ENCODE peak calls at places on chromosomes 5 and 9, in seven cellular contexts. One of them, this sample, is unnamed.

GRCh38 chr9:112037281-112038016 is 137.6 kb downstream of the SUSD1 start:
- DNase-seq in HCT116: no peak
- DNase-seq in H9: no peak
- DNase-seq in PC-9: peak
- DNase-seq in Karpas-422: peak
- DNase-seq in neural progenitor cell: peak
- DNase-seq in PC-3: peak
- DNase-seq in this sample: peak

GRCh38 chr9:31040565-31040964 is 1343.9 kb upstream of the ACO1 start:
- DNase-seq in neural progenitor cell: no peak
- DNase-seq in Karpas-422: no peak
- DNase-seq in PC-3: no peak
- DNase-seq in PC-9: no peak
- DNase-seq in HCT116: no peak
- DNase-seq in H9: no peak
- DNase-seq in this sample: no peak

GRCh38 chr5:76715484-76715733 is 517 bp upstream of the F2R start:
- DNase-seq in PC-3: no peak
- DNase-seq in HCT116: no peak
- DNase-seq in Karpas-422: no peak
- DNase-seq in PC-9: no peak
- DNase-seq in H9: peak
- DNase-seq in neural progenitor cell: no peak
- DNase-seq in this sample: no peak

GRCh38 chr5:180291943-180292831 is at the start of gene MAPK9:
- DNase-seq in H9: peak
- DNase-seq in PC-9: peak
- DNase-seq in Karpas-422: peak
- DNase-seq in HCT116: peak
- DNase-seq in PC-3: peak
- DNase-seq in neural progenitor cell: peak
- DNase-seq in this sample: peak

GRCh38 chr5:115194671-115195070 is 25.0 kb upstream of the TRIM36 start:
- DNase-seq in PC-3: no peak
- DNase-seq in Karpas-422: no peak
- DNase-seq in HCT116: no peak
- DNase-seq in neural progenitor cell: no peak
- DNase-seq in PC-9: no peak
- DNase-seq in H9: no peak
- DNase-seq in this sample: no peak

GRCh38 chr5:168365581-168366081 is 74.2 kb downstream of the WWC1 start:
- DNase-seq in PC-3: peak
- DNase-seq in PC-9: peak
- DNase-seq in H9: peak
- DNase-seq in Karpas-422: no peak
- DNase-seq in neural progenitor cell: peak
- DNase-seq in HCT116: peak
- DNase-seq in this sample: no peak

GRCh38 chr5:180718810-180719453 is 20.9 kb downstream of the OR2Y1 start:
- DNase-seq in HCT116: peak
- DNase-seq in Karpas-422: peak
- DNase-seq in PC-9: no peak
- DNase-seq in neural progenitor cell: peak
- DNase-seq in H9: no peak
- DNase-seq in PC-3: peak
- DNase-seq in this sample: peak

GRCh38 chr5:65721050-65721774 is 697 bp downstream of the SGTB start:
- DNase-seq in PC-9: no peak
- DNase-seq in HCT116: no peak
- DNase-seq in PC-3: peak
- DNase-seq in H9: peak
- DNase-seq in Karpas-422: peak
- DNase-seq in neural progenitor cell: peak
- DNase-seq in this sample: peak

GRCh38 chr9:126518763-126519162 is 95.0 kb upstream of the LMX1B start:
- DNase-seq in Karpas-422: no peak
- DNase-seq in neural progenitor cell: no peak
- DNase-seq in H9: no peak
- DNase-seq in PC-3: no peak
- DNase-seq in HCT116: no peak
- DNase-seq in PC-9: no peak
- DNase-seq in this sample: no peak

GRCh38 chr5:135058326-135058725 is 24.3 kb upstream of the PITX1 start:
- DNase-seq in PC-9: no peak
- DNase-seq in Karpas-422: peak
- DNase-seq in HCT116: no peak
- DNase-seq in PC-3: peak
- DNase-seq in H9: no peak
- DNase-seq in neural progenitor cell: no peak
- DNase-seq in this sample: no peak

GRCh38 chr5:135075621-135076585 is 41.9 kb upstream of the PITX1 start:
- DNase-seq in Karpas-422: no peak
- DNase-seq in PC-9: no peak
- DNase-seq in PC-3: no peak
- DNase-seq in H9: no peak
- DNase-seq in neural progenitor cell: no peak
- DNase-seq in HCT116: no peak
- DNase-seq in this sample: no peak

GRCh38 chr5:13632676-13633075 is 311.8 kb downstream of the DNAH5 start:
- DNase-seq in Karpas-422: no peak
- DNase-seq in neural progenitor cell: no peak
- DNase-seq in PC-3: peak
- DNase-seq in H9: no peak
- DNase-seq in HCT116: no peak
- DNase-seq in PC-9: peak
- DNase-seq in this sample: no peak

GRCh38 chr5:36452394-36453100 is 150.8 kb upstream of the RANBP3L start:
- DNase-seq in HCT116: no peak
- DNase-seq in neural progenitor cell: no peak
- DNase-seq in PC-3: no peak
- DNase-seq in Karpas-422: no peak
- DNase-seq in PC-9: no peak
- DNase-seq in H9: no peak
- DNase-seq in this sample: no peak

GRCh38 chr5:72630056-72630455 is 122.8 kb upstream of the ZNF366 start:
- DNase-seq in H9: no peak
- DNase-seq in neural progenitor cell: no peak
- DNase-seq in PC-9: no peak
- DNase-seq in HCT116: no peak
- DNase-seq in Karpas-422: no peak
- DNase-seq in PC-3: no peak
- DNase-seq in this sample: no peak

GRCh38 chr5:80105698-80106439 is 70.7 kb downstream of the THBS4 start:
- DNase-seq in H9: no peak
- DNase-seq in PC-9: no peak
- DNase-seq in Karpas-422: no peak
- DNase-seq in neural progenitor cell: no peak
- DNase-seq in PC-3: no peak
- DNase-seq in HCT116: no peak
- DNase-seq in this sample: no peak

GRCh38 chr5:85311536-85311935 is 926.9 kb upstream of the EDIL3 start:
- DNase-seq in Karpas-422: no peak
- DNase-seq in PC-3: no peak
- DNase-seq in HCT116: no peak
- DNase-seq in H9: no peak
- DNase-seq in neural progenitor cell: no peak
- DNase-seq in PC-9: no peak
- DNase-seq in this sample: no peak

GRCh38 chr5:57736716-57737115 is 254.1 kb upstream of the ACTBL2 start:
- DNase-seq in PC-9: no peak
- DNase-seq in Karpas-422: no peak
- DNase-seq in HCT116: no peak
- DNase-seq in H9: no peak
- DNase-seq in PC-3: no peak
- DNase-seq in neural progenitor cell: no peak
- DNase-seq in this sample: no peak

GRCh38 chr5:31581498-31582099 is 49.5 kb downstream of the C5orf22 start:
- DNase-seq in PC-9: no peak
- DNase-seq in PC-3: peak
- DNase-seq in HCT116: peak
- DNase-seq in Karpas-422: peak
- DNase-seq in neural progenitor cell: peak
- DNase-seq in H9: no peak
- DNase-seq in this sample: peak

GRCh38 chr5:23269981-23270380 is 237.4 kb upstream of the PRDM9 start:
- DNase-seq in HCT116: no peak
- DNase-seq in neural progenitor cell: no peak
- DNase-seq in PC-9: no peak
- DNase-seq in PC-3: peak
- DNase-seq in H9: no peak
- DNase-seq in Karpas-422: no peak
- DNase-seq in this sample: no peak

GRCh38 chr9:128118971-128119665 is 8.4 kb downstream of the PTGES2 start:
- DNase-seq in neural progenitor cell: no peak
- DNase-seq in H9: peak
- DNase-seq in Karpas-422: peak
- DNase-seq in PC-9: no peak
- DNase-seq in PC-3: no peak
- DNase-seq in HCT116: no peak
- DNase-seq in this sample: no peak

GRCh38 chr5:132487095-132487428 is 3.5 kb downstream of the IRF1 start:
- DNase-seq in Karpas-422: no peak
- DNase-seq in neural progenitor cell: no peak
- DNase-seq in PC-3: no peak
- DNase-seq in PC-9: no peak
- DNase-seq in HCT116: no peak
- DNase-seq in H9: no peak
- DNase-seq in this sample: no peak

GRCh38 chr9:122158202-122158601 is 1.4 kb downstream of the NDUFA8 start:
- DNase-seq in Karpas-422: peak
- DNase-seq in neural progenitor cell: peak
- DNase-seq in PC-9: no peak
- DNase-seq in HCT116: peak
- DNase-seq in PC-3: peak
- DNase-seq in H9: peak
- DNase-seq in this sample: no peak
- H2AFZ ChIP-seq in Karpas-422: no peak
- H2AFZ ChIP-seq in neural progenitor cell: no peak
- H2AFZ ChIP-seq in PC-9: no peak
- H2AFZ ChIP-seq in HCT116: no peak
- H2AFZ ChIP-seq in PC-3: no peak
- H2AFZ ChIP-seq in H9: no peak
- H2AFZ ChIP-seq in this sample: no peak

DNA sequence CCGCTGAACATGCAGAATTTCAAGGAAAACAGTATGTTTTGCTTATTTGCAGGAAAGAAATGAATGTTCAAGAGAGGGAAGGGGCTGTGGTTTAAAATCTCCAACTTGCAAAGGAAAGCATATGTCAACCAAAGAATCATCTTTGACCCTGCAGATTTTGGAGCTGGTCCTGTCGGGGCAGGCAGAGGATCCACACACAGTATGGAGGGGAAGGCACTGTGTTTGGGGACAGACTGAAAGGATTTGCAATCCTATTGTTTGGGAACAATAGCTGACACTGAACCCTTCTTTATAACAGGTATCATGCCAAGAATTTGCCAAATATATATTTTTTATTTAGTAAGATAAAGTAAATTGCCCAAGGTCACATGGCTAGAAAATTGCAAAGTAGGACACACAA is 121.4 kb upstream of the ZNF618 start:
- DNase-seq in PC-9: no peak
- DNase-seq in neural progenitor cell: no peak
- DNase-seq in H9: no peak
- DNase-seq in PC-3: no peak
- DNase-seq in Karpas-422: no peak
- DNase-seq in HCT116: no peak
- DNase-seq in this sample: no peak
- H2AFZ ChIP-seq in PC-9: no peak
- H2AFZ ChIP-seq in neural progenitor cell: no peak
- H2AFZ ChIP-seq in H9: no peak
- H2AFZ ChIP-seq in PC-3: no peak
- H2AFZ ChIP-seq in Karpas-422: no peak
- H2AFZ ChIP-seq in HCT116: no peak
- H2AFZ ChIP-seq in this sample: no peak

DNA sequence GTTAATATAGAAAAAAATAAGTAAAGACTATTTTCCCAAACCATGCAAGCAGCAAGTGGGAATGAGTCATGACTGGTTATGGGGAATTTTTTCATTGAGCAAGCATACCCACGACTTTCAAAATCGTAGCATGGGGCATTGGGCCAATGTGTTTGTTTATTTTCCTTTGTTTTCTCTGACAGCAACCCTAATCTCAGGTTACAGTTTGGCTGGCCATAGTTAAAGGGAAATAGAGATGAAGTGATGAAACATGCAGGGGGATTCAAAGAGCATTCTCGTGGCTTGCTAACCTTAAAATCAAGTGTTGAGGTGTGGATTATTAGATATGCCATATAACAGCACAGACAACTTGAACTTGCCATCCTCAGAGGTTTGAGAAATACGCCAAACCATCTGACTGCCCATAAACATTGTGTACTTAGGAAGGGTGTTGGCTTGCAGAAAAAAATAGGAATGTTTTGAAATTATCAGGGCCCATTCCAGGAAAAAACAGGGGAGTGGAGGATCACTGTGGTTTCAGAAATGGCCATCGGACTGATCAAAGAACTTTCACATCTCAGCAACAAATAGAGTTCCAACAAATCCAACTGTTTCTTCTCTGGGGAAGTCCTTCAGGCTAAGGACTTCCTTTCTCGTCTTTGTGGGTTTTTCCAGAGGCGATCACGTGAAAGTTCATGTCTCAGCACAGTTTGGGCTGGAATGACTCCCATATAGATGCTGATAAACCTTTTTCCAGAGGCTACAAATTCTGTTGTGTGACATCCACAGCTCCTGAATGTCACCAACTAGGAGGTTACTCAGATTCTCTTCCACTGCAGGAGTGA is 259.1 kb downstream of the SYK start:
- DNase-seq in neural progenitor cell: no peak
- DNase-seq in PC-9: peak
- DNase-seq in Karpas-422: no peak
- DNase-seq in HCT116: no peak
- DNase-seq in H9: no peak
- DNase-seq in PC-3: peak
- DNase-seq in this sample: no peak
- H2AFZ ChIP-seq in neural progenitor cell: no peak
- H2AFZ ChIP-seq in PC-9: peak
- H2AFZ ChIP-seq in Karpas-422: no peak
- H2AFZ ChIP-seq in HCT116: no peak
- H2AFZ ChIP-seq in H9: no peak
- H2AFZ ChIP-seq in PC-3: peak
- H2AFZ ChIP-seq in this sample: no peak

DNA sequence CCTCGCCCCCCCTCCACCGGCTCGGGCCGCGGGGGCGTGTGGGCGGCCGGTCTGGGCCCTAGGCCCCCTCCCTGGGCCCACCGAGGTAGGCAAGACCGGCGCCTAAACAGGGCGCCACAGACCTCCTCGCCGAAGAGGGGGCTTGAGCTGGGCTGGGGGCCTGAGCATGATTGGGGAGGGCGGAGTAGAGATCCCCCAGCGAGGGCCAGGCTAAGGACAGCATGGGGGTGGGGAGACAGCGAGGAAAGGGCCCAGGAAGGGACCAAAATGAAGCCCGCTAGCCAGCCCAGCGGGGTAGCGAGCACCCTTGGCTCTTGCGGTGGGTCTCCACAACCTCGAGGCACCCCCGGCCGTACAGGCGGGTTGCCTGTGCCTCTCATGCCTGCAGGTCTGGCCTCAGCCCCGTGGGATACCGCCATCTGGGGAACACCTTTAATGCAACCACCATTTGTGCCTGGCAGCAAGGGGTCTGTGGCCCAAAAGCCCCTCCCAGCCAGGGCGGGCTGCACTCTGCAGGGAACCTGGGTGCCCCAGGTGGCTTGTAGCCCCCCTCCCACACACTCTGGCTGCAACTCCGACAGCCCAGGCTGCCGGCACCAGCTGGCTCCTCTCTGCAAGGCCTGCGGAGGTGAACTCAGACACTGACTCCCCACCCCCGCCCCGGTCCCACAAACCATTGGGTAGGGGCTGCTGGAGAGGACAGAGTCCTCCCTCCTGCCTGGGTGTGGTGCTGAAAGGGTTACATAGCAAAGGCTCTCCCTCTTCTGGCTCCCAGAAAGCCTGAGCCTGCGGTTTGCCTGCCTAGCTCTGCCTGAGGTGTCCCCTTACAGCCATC is 109.2 kb downstream of the PSD2 start:
- DNase-seq in HCT116: no peak
- DNase-seq in PC-9: no peak
- DNase-seq in neural progenitor cell: peak
- DNase-seq in PC-3: no peak
- DNase-seq in Karpas-422: no peak
- DNase-seq in H9: peak
- DNase-seq in this sample: peak
- H2AFZ ChIP-seq in HCT116: no peak
- H2AFZ ChIP-seq in PC-9: no peak
- H2AFZ ChIP-seq in neural progenitor cell: peak
- H2AFZ ChIP-seq in PC-3: no peak
- H2AFZ ChIP-seq in Karpas-422: no peak
- H2AFZ ChIP-seq in H9: no peak
- H2AFZ ChIP-seq in this sample: peak